ENCODE peak calls at places on chromosomes 12 and 14, in ten cellular contexts. One of them, this sample, is unnamed.

GRCh38 chr12:116982721-116983502 is 72.2 kb downstream of the FBXW8 start:
- DNase-seq in lung: no peak
- DNase-seq in uterus: peak
- DNase-seq in AG04450: peak
- DNase-seq in cardiac muscle cell: no peak
- DNase-seq in tibial artery: no peak
- DNase-seq in upper lobe of right lung: no peak
- DNase-seq in breast epithelium: no peak
- DNase-seq in fibroblast of lung: peak
- DNase-seq in Peyer's patch: no peak
- DNase-seq in this sample: no peak

GRCh38 chr14:77086017-77086727 is 11.9 kb upstream of the CIPC start:
- DNase-seq in lung: no peak
- DNase-seq in uterus: no peak
- DNase-seq in AG04450: no peak
- DNase-seq in cardiac muscle cell: peak
- DNase-seq in tibial artery: no peak
- DNase-seq in upper lobe of right lung: no peak
- DNase-seq in breast epithelium: peak
- DNase-seq in fibroblast of lung: peak
- DNase-seq in Peyer's patch: no peak
- DNase-seq in this sample: no peak

GRCh38 chr12:22709292-22709691 is 84.3 kb downstream of the ETNK1 start:
- DNase-seq in lung: no peak
- DNase-seq in uterus: no peak
- DNase-seq in AG04450: no peak
- DNase-seq in cardiac muscle cell: peak
- DNase-seq in tibial artery: no peak
- DNase-seq in upper lobe of right lung: no peak
- DNase-seq in breast epithelium: no peak
- DNase-seq in fibroblast of lung: no peak
- DNase-seq in Peyer's patch: no peak
- DNase-seq in this sample: no peak

GRCh38 chr12:52946797-52947547 is 1.9 kb upstream of the KRT18 start:
- DNase-seq in lung: no peak
- DNase-seq in uterus: no peak
- DNase-seq in AG04450: no peak
- DNase-seq in cardiac muscle cell: no peak
- DNase-seq in tibial artery: no peak
- DNase-seq in upper lobe of right lung: no peak
- DNase-seq in breast epithelium: no peak
- DNase-seq in fibroblast of lung: peak
- DNase-seq in Peyer's patch: no peak
- DNase-seq in this sample: no peak

GRCh38 chr14:92729632-92730358 is 18.6 kb downstream of the LGMN start:
- DNase-seq in lung: no peak
- DNase-seq in uterus: no peak
- DNase-seq in AG04450: peak
- DNase-seq in cardiac muscle cell: no peak
- DNase-seq in tibial artery: no peak
- DNase-seq in upper lobe of right lung: no peak
- DNase-seq in breast epithelium: no peak
- DNase-seq in fibroblast of lung: peak
- DNase-seq in Peyer's patch: no peak
- DNase-seq in this sample: no peak

GRCh38 chr14:106070242-106070641 is 543.9 kb downstream of the TMEM121 start:
- DNase-seq in lung: no peak
- DNase-seq in uterus: no peak
- DNase-seq in AG04450: no peak
- DNase-seq in cardiac muscle cell: no peak
- DNase-seq in tibial artery: no peak
- DNase-seq in upper lobe of right lung: no peak
- DNase-seq in breast epithelium: no peak
- DNase-seq in fibroblast of lung: no peak
- DNase-seq in Peyer's patch: no peak
- DNase-seq in this sample: no peak

GRCh38 chr12:112823582-112824149 is 32.1 kb downstream of the RPH3A start:
- DNase-seq in lung: no peak
- DNase-seq in uterus: no peak
- DNase-seq in AG04450: no peak
- DNase-seq in cardiac muscle cell: no peak
- DNase-seq in tibial artery: no peak
- DNase-seq in upper lobe of right lung: no peak
- DNase-seq in breast epithelium: no peak
- DNase-seq in fibroblast of lung: no peak
- DNase-seq in Peyer's patch: no peak
- DNase-seq in this sample: no peak

GRCh38 chr12:106794369-106794768 is 19.9 kb downstream of the RIC8B start:
- DNase-seq in lung: no peak
- DNase-seq in uterus: no peak
- DNase-seq in AG04450: no peak
- DNase-seq in cardiac muscle cell: no peak
- DNase-seq in tibial artery: no peak
- DNase-seq in upper lobe of right lung: no peak
- DNase-seq in breast epithelium: no peak
- DNase-seq in fibroblast of lung: peak
- DNase-seq in Peyer's patch: no peak
- DNase-seq in this sample: no peak

GRCh38 chr12:47972895-47973294 is 9.5 kb downstream of the TMEM106C start:
- DNase-seq in lung: no peak
- DNase-seq in uterus: no peak
- DNase-seq in AG04450: no peak
- DNase-seq in cardiac muscle cell: no peak
- DNase-seq in tibial artery: no peak
- DNase-seq in upper lobe of right lung: no peak
- DNase-seq in breast epithelium: no peak
- DNase-seq in fibroblast of lung: no peak
- DNase-seq in Peyer's patch: no peak
- DNase-seq in this sample: no peak

GRCh38 chr14:28467611-28468010 is 299.0 kb upstream of the FOXG1 start:
- DNase-seq in lung: no peak
- DNase-seq in uterus: no peak
- DNase-seq in AG04450: no peak
- DNase-seq in cardiac muscle cell: no peak
- DNase-seq in tibial artery: no peak
- DNase-seq in upper lobe of right lung: no peak
- DNase-seq in breast epithelium: no peak
- DNase-seq in fibroblast of lung: no peak
- DNase-seq in Peyer's patch: no peak
- DNase-seq in this sample: no peak

GRCh38 chr14:54462048-54462447 is 20.9 kb upstream of the CNIH1 start:
- DNase-seq in lung: no peak
- DNase-seq in uterus: no peak
- DNase-seq in AG04450: no peak
- DNase-seq in cardiac muscle cell: no peak
- DNase-seq in tibial artery: no peak
- DNase-seq in upper lobe of right lung: no peak
- DNase-seq in breast epithelium: no peak
- DNase-seq in fibroblast of lung: peak
- DNase-seq in Peyer's patch: no peak
- DNase-seq in this sample: no peak

GRCh38 chr14:104304451-104305351 is 166.3 kb downstream of the KIF26A start:
- DNase-seq in lung: no peak
- DNase-seq in uterus: no peak
- DNase-seq in AG04450: no peak
- DNase-seq in cardiac muscle cell: no peak
- DNase-seq in tibial artery: no peak
- DNase-seq in upper lobe of right lung: no peak
- DNase-seq in breast epithelium: no peak
- DNase-seq in fibroblast of lung: no peak
- DNase-seq in Peyer's patch: no peak
- DNase-seq in this sample: no peak

GRCh38 chr12:61894168-61894567 is 366.0 kb upstream of the USP15 start:
- DNase-seq in lung: no peak
- DNase-seq in uterus: no peak
- DNase-seq in AG04450: no peak
- DNase-seq in cardiac muscle cell: no peak
- DNase-seq in tibial artery: no peak
- DNase-seq in upper lobe of right lung: no peak
- DNase-seq in breast epithelium: no peak
- DNase-seq in fibroblast of lung: no peak
- DNase-seq in Peyer's patch: no peak
- DNase-seq in this sample: no peak

GRCh38 chr12:75812341-75813018 is 219.1 kb downstream of the PHLDA1 start:
- DNase-seq in lung: no peak
- DNase-seq in uterus: peak
- DNase-seq in AG04450: peak
- DNase-seq in cardiac muscle cell: no peak
- DNase-seq in tibial artery: no peak
- DNase-seq in upper lobe of right lung: no peak
- DNase-seq in breast epithelium: no peak
- DNase-seq in fibroblast of lung: peak
- DNase-seq in Peyer's patch: no peak
- DNase-seq in this sample: no peak

GRCh38 chr12:95323204-95323603 is 105.6 kb downstream of the VEZT start:
- DNase-seq in lung: no peak
- DNase-seq in uterus: no peak
- DNase-seq in AG04450: no peak
- DNase-seq in cardiac muscle cell: peak
- DNase-seq in tibial artery: no peak
- DNase-seq in upper lobe of right lung: no peak
- DNase-seq in breast epithelium: no peak
- DNase-seq in fibroblast of lung: peak
- DNase-seq in Peyer's patch: no peak
- DNase-seq in this sample: no peak

GRCh38 chr12:95326450-95326849 is 108.8 kb downstream of the VEZT start:
- DNase-seq in lung: no peak
- DNase-seq in uterus: no peak
- DNase-seq in AG04450: no peak
- DNase-seq in cardiac muscle cell: no peak
- DNase-seq in tibial artery: no peak
- DNase-seq in upper lobe of right lung: no peak
- DNase-seq in breast epithelium: no peak
- DNase-seq in fibroblast of lung: peak
- DNase-seq in Peyer's patch: no peak
- DNase-seq in this sample: no peak

GRCh38 chr12:95325501-95325900 is 107.9 kb downstream of the VEZT start:
- DNase-seq in lung: no peak
- DNase-seq in uterus: no peak
- DNase-seq in AG04450: no peak
- DNase-seq in cardiac muscle cell: no peak
- DNase-seq in tibial artery: no peak
- DNase-seq in upper lobe of right lung: no peak
- DNase-seq in breast epithelium: no peak
- DNase-seq in fibroblast of lung: no peak
- DNase-seq in Peyer's patch: no peak
- DNase-seq in this sample: no peak

GRCh38 chr12:95326855-95327254 is 109.2 kb downstream of the VEZT start:
- DNase-seq in lung: no peak
- DNase-seq in uterus: no peak
- DNase-seq in AG04450: no peak
- DNase-seq in cardiac muscle cell: no peak
- DNase-seq in tibial artery: no peak
- DNase-seq in upper lobe of right lung: no peak
- DNase-seq in breast epithelium: no peak
- DNase-seq in fibroblast of lung: no peak
- DNase-seq in Peyer's patch: no peak
- DNase-seq in this sample: no peak

DNA sequence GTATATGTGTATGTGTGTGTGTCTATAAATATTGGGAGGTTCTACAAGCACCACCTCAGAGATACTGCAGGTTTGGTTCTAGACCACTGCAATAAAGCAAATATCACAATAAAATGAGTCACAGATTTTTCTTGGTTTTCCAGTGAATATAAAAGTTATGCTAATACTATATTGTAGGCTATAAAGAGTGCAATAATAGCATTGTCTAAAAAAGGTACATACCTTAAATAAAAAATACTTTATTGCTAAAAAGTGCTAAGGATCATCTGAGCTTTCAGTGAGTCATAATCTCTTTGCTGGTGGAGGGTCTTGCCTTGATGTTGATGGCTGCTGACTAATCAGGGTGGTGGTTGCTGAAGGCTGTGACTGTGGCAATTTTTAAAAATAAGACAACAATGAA is 111.1 kb downstream of the VEZT start:
- DNase-seq in lung: no peak
- DNase-seq in uterus: no peak
- DNase-seq in AG04450: no peak
- DNase-seq in cardiac muscle cell: no peak
- DNase-seq in tibial artery: no peak
- DNase-seq in upper lobe of right lung: no peak
- DNase-seq in breast epithelium: no peak
- DNase-seq in fibroblast of lung: peak
- DNase-seq in Peyer's patch: no peak
- DNase-seq in this sample: no peak
- H3K27ac ChIP-seq in lung: no peak
- H3K27ac ChIP-seq in uterus: no peak
- H3K27ac ChIP-seq in AG04450: no peak
- H3K27ac ChIP-seq in cardiac muscle cell: no peak
- H3K27ac ChIP-seq in tibial artery: no peak
- H3K27ac ChIP-seq in upper lobe of right lung: no peak
- H3K27ac ChIP-seq in breast epithelium: no peak
- H3K27ac ChIP-seq in fibroblast of lung: no peak
- H3K27ac ChIP-seq in Peyer's patch: no peak
- H3K27ac ChIP-seq in this sample: no peak

GRCh38 chr12:44876554-44877275 is 600 bp upstream of the NELL2 start:
- DNase-seq in lung: peak
- DNase-seq in uterus: no peak
- DNase-seq in AG04450: no peak
- DNase-seq in cardiac muscle cell: peak
- DNase-seq in tibial artery: no peak
- DNase-seq in upper lobe of right lung: peak
- DNase-seq in breast epithelium: no peak
- DNase-seq in fibroblast of lung: peak
- DNase-seq in Peyer's patch: no peak
- DNase-seq in this sample: no peak
- TF ChIP-seq CTCF in lung: no peak
- TF ChIP-seq CTCF in uterus: no peak
- TF ChIP-seq CTCF in AG04450: peak
- TF ChIP-seq CTCF in cardiac muscle cell: no peak
- TF ChIP-seq CTCF in tibial artery: no peak
- TF ChIP-seq CTCF in upper lobe of right lung: no peak
- TF ChIP-seq CTCF in breast epithelium: no peak
- TF ChIP-seq CTCF in fibroblast of lung: peak
- TF ChIP-seq CTCF in Peyer's patch: no peak
- TF ChIP-seq CTCF in this sample: no peak

GRCh38 chr12:109462868-109463692 is 14.0 kb downstream of the KCTD10 start:
- DNase-seq in lung: peak
- DNase-seq in uterus: peak
- DNase-seq in AG04450: peak
- DNase-seq in cardiac muscle cell: peak
- DNase-seq in tibial artery: peak
- DNase-seq in upper lobe of right lung: peak
- DNase-seq in breast epithelium: peak
- DNase-seq in fibroblast of lung: peak
- DNase-seq in Peyer's patch: peak
- DNase-seq in this sample: peak
- H3K4me3 ChIP-seq in lung: no peak
- H3K4me3 ChIP-seq in uterus: no peak
- H3K4me3 ChIP-seq in AG04450: peak
- H3K4me3 ChIP-seq in cardiac muscle cell: peak
- H3K4me3 ChIP-seq in tibial artery: peak
- H3K4me3 ChIP-seq in upper lobe of right lung: peak
- H3K4me3 ChIP-seq in breast epithelium: peak
- H3K4me3 ChIP-seq in fibroblast of lung: peak
- H3K4me3 ChIP-seq in Peyer's patch: no peak
- H3K4me3 ChIP-seq in this sample: peak

GRCh38 chr14:67522270-67522669 is 10.8 kb upstream of the PLEKHH1 start:
- DNase-seq in lung: no peak
- DNase-seq in uterus: no peak
- DNase-seq in AG04450: no peak
- DNase-seq in cardiac muscle cell: no peak
- DNase-seq in tibial artery: no peak
- DNase-seq in upper lobe of right lung: no peak
- DNase-seq in breast epithelium: no peak
- DNase-seq in fibroblast of lung: no peak
- DNase-seq in Peyer's patch: no peak
- DNase-seq in this sample: no peak
- H3K27ac ChIP-seq in lung: no peak
- H3K27ac ChIP-seq in uterus: no peak
- H3K27ac ChIP-seq in AG04450: no peak
- H3K27ac ChIP-seq in cardiac muscle cell: no peak
- H3K27ac ChIP-seq in tibial artery: no peak
- H3K27ac ChIP-seq in upper lobe of right lung: no peak
- H3K27ac ChIP-seq in breast epithelium: no peak
- H3K27ac ChIP-seq in fibroblast of lung: no peak
- H3K27ac ChIP-seq in Peyer's patch: no peak
- H3K27ac ChIP-seq in this sample: no peak

This sample was measured in heart right ventricle.